ENCODE peak calls at places on chromosomes 2 and 18, in four cellular contexts. W, N, T and K are unnamed samples.
A peak's percentile ranks its signal among the peaks of the same experiment; 100 is the strongest.

GRCh38 chr2:145091967-145092366 is 572.0 kb upstream of the ZEB2 start:
- DNase-seq in W (no peak), N (no peak), T (no peak), K (no peak)

GRCh38 chr18:66582151-66582550 is 21.7 kb downstream of the CDH19 start:
- DNase-seq in W (no peak), N (no peak), T (no peak), K (no peak)

GRCh38 chr2:151156943-151157705 is 104.5 kb downstream of the RBM43 start:
- DNase-seq in W (no peak), N (no peak), T (no peak), K (no peak)

GRCh38 chr2:11829947-11830707 is 83.7 kb downstream of the LPIN1 start:
- DNase-seq in W (peak; percentile 74), N (peak; percentile 96), T (peak; percentile 55), K (peak; percentile 76)

GRCh38 chr2:239114119-239114581 is 266.3 kb downstream of the TWIST2 start:
- DNase-seq in W (no peak), N (no peak), T (no peak), K (no peak)

GRCh38 chr2:146388757-146389156 is 1456.1 kb upstream of the ACVR2A start:
- DNase-seq in W (no peak), N (no peak), T (no peak), K (no peak)

GRCh38 chr18:41996020-41996419 is 41.0 kb downstream of the PIK3C3 start:
- DNase-seq in W (no peak), N (no peak), T (no peak), K (no peak)

GRCh38 chr2:241198381-241199282 is 10.2 kb downstream of the ANO7 start:
- DNase-seq in W (no peak), N (no peak), T (no peak), K (no peak)

GRCh38 chr2:42841344-42841743 is 49.0 kb upstream of the HAAO start:
- DNase-seq in W (no peak), N (no peak), T (no peak), K (no peak)

GRCh38 chr18:64295839-64296238 is 147.0 kb upstream of the LINC00305 start:
- DNase-seq in W (no peak), N (no peak), T (no peak), K (no peak)

GRCh38 chr2:137287934-137288639 is 522.7 kb downstream of the THSD7B start:
- DNase-seq in W (no peak), N (no peak), T (no peak), K (no peak)

GRCh38 chr2:69717902-69718301 is 24.0 kb upstream of the ANXA4 start:
- DNase-seq in W (no peak), N (no peak), T (no peak), K (no peak)

GRCh38 chr2:197975956-197976519 is 171.6 kb downstream of the PLCL1 start:
- DNase-seq in W (no peak), N (no peak), T (no peak), K (no peak)

GRCh38 chr18:44802508-44802907 is 121.8 kb downstream of the SETBP1 start:
- DNase-seq in W (no peak), N (no peak), T (no peak), K (no peak)

GRCh38 chr2:46000660-46001059 is 296.5 kb upstream of the EPAS1 start:
- DNase-seq in W (no peak), N (no peak), T (no peak), K (no peak)

GRCh38 chr2:43193652-43193995 is 32.8 kb downstream of the ZFP36L2 start:
- DNase-seq in W (peak; percentile 39), N (no peak), T (no peak), K (no peak)

GRCh38 chr2:108970369-108970768 is 18.7 kb downstream of the EDAR start:
- DNase-seq in W (no peak), N (no peak), T (no peak), K (no peak)

GRCh38 chr2:26235089-26235488 is 9.3 kb downstream of the HADHA start:
- DNase-seq in W (no peak), N (peak; percentile 24), T (no peak), K (no peak)

GRCh38 chr2:168495524-168495923 is 39.5 kb downstream of the CERS6 start:
- DNase-seq in W (no peak), N (no peak), T (no peak), K (no peak)

GRCh38 chr2:71156531-71156930 is 26.1 kb downstream of the MPHOSPH10 start:
- DNase-seq in W (no peak), N (no peak), T (no peak), K (peak; percentile 30)

GRCh38 chr2:171702781-171703556 is 15.7 kb downstream of the DYNC1I2 start:
- DNase-seq in W (no peak), N (no peak), T (no peak), K (no peak)

GRCh38 chr2:178891265-178891958 is 84.2 kb upstream of the TTN start:
- DNase-seq in W (peak; percentile 72), N (peak; percentile 39), T (peak; percentile 60), K (peak; percentile 75)

GRCh38 chr18:55390898-55391297 is 197.1 kb downstream of the TCF4 start:
- DNase-seq in W (no peak), N (no peak), T (no peak), K (no peak)

GRCh38 chr2:200655918-200656580 is 70.2 kb downstream of the AOX1 start:
- DNase-seq in W (no peak), N (no peak), T (no peak), K (no peak)

GRCh38 chr2:120205901-120206581 is 17.2 kb downstream of the TMEM185B start:
- DNase-seq in W (peak; percentile 62), N (no peak), T (peak; percentile 68), K (peak; percentile 85)

GRCh38 chr2:240326246-240326645 is 109.2 kb upstream of the GPC1 start:
- DNase-seq in W (no peak), N (no peak), T (no peak), K (no peak)

GRCh38 chr18:8389391-8390340 is 219.6 kb upstream of the RAB12 start:
- DNase-seq in W (peak; percentile 72), N (peak; percentile 59), T (peak; percentile 62), K (peak; percentile 88)

GRCh38 chr2:203994735-203995134 is 58.2 kb downstream of the ICOS start:
- DNase-seq in W (no peak), N (no peak), T (no peak), K (no peak)

GRCh38 chr18:8752329-8752728 is 47.0 kb downstream of the MTCL1 start:
- DNase-seq in W (no peak), N (no peak), T (no peak), K (no peak)

GRCh38 chr2:149427371-149427770 is 97.0 kb downstream of the LYPD6 start:
- DNase-seq in W (no peak), N (no peak), T (no peak), K (no peak)

GRCh38 chr2:223989860-223990237 is 32.6 kb downstream of the MRPL44 start:
- DNase-seq in W (no peak), N (peak; percentile 24), T (no peak), K (no peak)

GRCh38 chr2:29481313-29481712 is 366.1 kb downstream of the CLIP4 start:
- DNase-seq in W (no peak), N (no peak), T (no peak), K (no peak)
- TF ChIP-seq ELF4 in W (no peak), N (no peak), T (no peak), K (no peak)

GRCh38 chr2:19536136-19536535 is 177.7 kb upstream of the OSR1 start:
- DNase-seq in W (no peak), N (peak; percentile 22), T (no peak), K (no peak)
- TF ChIP-seq ELF4 in W (no peak), N (no peak), T (no peak), K (no peak)

GRCh38 chr2:24122356-24123211 is 550 bp downstream of the PFN4 start:
- DNase-seq in W (no peak), N (no peak), T (no peak), K (no peak)
- TF ChIP-seq ELF4 in W (no peak), N (no peak), T (no peak), K (no peak)

GRCh38 chr2:159855153-159856140 is 57.4 kb upstream of the CD302 start:
- DNase-seq in W (no peak), N (no peak), T (no peak), K (no peak)

GRCh38 chr2:159860611-159861010 is 62.6 kb upstream of the CD302 start:
- DNase-seq in W (no peak), N (no peak), T (no peak), K (no peak)

GRCh38 chr2:159856760-159857159 is 58.8 kb upstream of the CD302 start:
- DNase-seq in W (no peak), N (no peak), T (no peak), K (no peak)

GRCh38 chr2:159863761-159864160 is 65.8 kb upstream of the CD302 start:
- DNase-seq in W (no peak), N (no peak), T (no peak), K (no peak)

GRCh38 chr2:159859583-159859982 is 61.6 kb upstream of the CD302 start:
- DNase-seq in W (no peak), N (no peak), T (no peak), K (no peak)
- TF ChIP-seq ELF4 in W (no peak), N (no peak), T (no peak), K (no peak)

DNA sequence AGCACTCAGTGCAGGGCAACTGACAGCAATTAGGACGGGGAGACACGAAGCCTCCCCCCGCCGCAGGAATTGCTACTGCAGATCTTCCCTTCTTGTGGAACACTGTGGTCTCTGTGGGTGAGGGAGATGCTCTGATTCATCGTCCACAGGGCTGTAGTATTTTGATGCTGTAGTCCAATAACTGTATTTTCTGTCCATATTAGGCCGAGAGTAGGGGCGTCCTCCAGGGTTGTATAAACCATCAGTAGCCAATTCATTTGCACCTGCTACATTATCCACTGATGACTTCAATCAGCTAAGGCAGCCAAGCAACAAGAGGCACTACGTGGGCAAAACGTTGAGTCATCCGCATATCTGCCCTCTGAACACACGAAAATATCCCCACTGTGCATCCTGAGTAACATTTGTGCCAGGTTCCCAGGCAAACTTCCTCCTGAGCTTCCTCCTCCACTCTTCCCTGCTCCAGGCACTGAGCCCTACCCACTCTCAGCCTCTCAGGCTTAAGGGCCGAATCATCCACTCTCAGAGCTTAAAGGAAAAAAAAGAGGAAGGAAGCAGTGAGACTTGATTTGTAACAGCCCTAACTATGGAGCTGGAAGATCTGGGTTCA is 62.1 kb downstream of the LBH start:
- DNase-seq in W (no peak), N (no peak), T (no peak), K (no peak)
- TF ChIP-seq ELF4 in W (no peak), N (no peak), T (no peak), K (no peak)

GRCh38 chr18:12018861-12019260 is 37.6 kb downstream of the IMPA2 start:
- DNase-seq in W (no peak), N (no peak), T (no peak), K (no peak)
- TF ChIP-seq ELF4 in W (no peak), N (no peak), T (no peak), K (no peak)

DNA sequence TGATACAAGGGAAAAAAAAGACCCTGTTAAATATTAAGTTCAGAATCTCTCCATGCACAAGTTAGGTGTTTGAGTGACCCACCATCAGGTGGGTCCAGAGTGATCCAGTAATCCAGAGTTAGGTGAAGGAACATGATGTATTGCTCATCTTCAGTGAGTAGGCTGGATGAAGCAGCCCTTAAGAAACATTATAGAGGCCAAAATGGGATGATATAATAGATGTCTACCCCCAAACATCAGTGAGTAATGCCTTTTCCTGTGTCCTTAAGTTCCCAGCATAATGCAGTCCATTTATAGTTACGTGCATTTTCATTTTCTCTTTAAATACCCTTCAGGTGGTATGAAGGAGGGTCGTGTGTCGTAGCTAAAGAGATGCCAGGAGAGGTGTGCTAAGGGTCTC is 89.6 kb downstream of the MAP4K4 start:
- DNase-seq in W (no peak), N (no peak), T (no peak), K (no peak)
- TF ChIP-seq ELF4 in W (no peak), N (no peak), T (no peak), K (no peak)